ENCODE peak calls at places on chromosomes 3 and 15, in ten cellular contexts. V, J, N, H, R, U, X, M, O and D are unnamed samples.

GRCh38 chr15:64681424-64682024 is 93.9 kb downstream of the RBPMS2 start:
- DNase-seq in N (peak), U (peak), X (peak), R (peak), H (peak), M (peak), J (peak), V (peak), O (peak), D (peak)

GRCh38 chr3:87052499-87053260 is 61.7 kb upstream of the VGLL3 start:
- DNase-seq in X (no peak), N (no peak), H (no peak), U (no peak), M (no peak), J (no peak), V (no peak), R (no peak), O (no peak), D (no peak)

GRCh38 chr3:170695486-170696069 is 109.7 kb upstream of the SLC7A14 start:
- DNase-seq in O (no peak), N (peak), M (no peak), V (no peak), J (no peak), U (no peak), X (no peak), R (no peak), H (no peak), D (no peak)

GRCh38 chr3:191492601-191493000 is 31.6 kb downstream of the PYDC2 start:
- DNase-seq in J (no peak), M (no peak), N (no peak), H (peak), U (peak), O (no peak), V (no peak), X (no peak), R (no peak), D (no peak)

GRCh38 chr3:112373476-112373875 is 40.5 kb downstream of the CD200 start:
- DNase-seq in O (no peak), V (no peak), U (no peak), M (no peak), J (no peak), X (no peak), N (no peak), H (no peak), R (no peak), D (no peak)

GRCh38 chr3:126530171-126531050 is 6.5 kb downstream of the CHST13 start:
- DNase-seq in V (no peak), N (no peak), H (no peak), R (no peak), J (no peak), O (peak), X (no peak), M (no peak), U (no peak), D (no peak)

GRCh38 chr3:126498936-126499335 is 18.6 kb downstream of the UROC1 start:
- DNase-seq in R (no peak), H (no peak), N (no peak), O (no peak), X (no peak), V (no peak), J (no peak), U (no peak), M (no peak), D (no peak)

GRCh38 chr15:52118969-52119749 is 6.6 kb upstream of the BCL2L10 start:
- DNase-seq in N (no peak), J (no peak), H (no peak), O (no peak), M (no peak), X (no peak), U (no peak), R (no peak), V (no peak), D (no peak)

GRCh38 chr3:168511428-168512014 is 415.8 kb upstream of the GOLIM4 start:
- DNase-seq in O (peak), U (peak), N (peak), R (no peak), M (no peak), X (peak), V (peak), J (no peak), H (peak), D (peak)

GRCh38 chr15:101143321-101143720 is 108.5 kb downstream of the CHSY1 start:
- DNase-seq in U (no peak), H (no peak), N (no peak), V (no peak), R (no peak), O (no peak), M (no peak), J (no peak), X (no peak), D (no peak)

GRCh38 chr3:98914210-98915080 is 12.9 kb upstream of the DCBLD2 start:
- DNase-seq in M (no peak), H (peak), N (peak), X (peak), U (no peak), V (no peak), O (no peak), J (no peak), R (no peak), D (peak)

GRCh38 chr3:127420825-127421224 is 133.0 kb upstream of the PRR20G start:
- DNase-seq in J (peak), H (no peak), O (no peak), V (no peak), M (no peak), N (no peak), X (no peak), R (no peak), U (no peak), D (no peak)

GRCh38 chr3:188854395-188855149 is 317.2 kb upstream of the TPRG1 start:
- DNase-seq in N (peak), O (peak), J (no peak), X (peak), V (no peak), U (peak), H (peak), R (no peak), M (no peak), D (no peak)

GRCh38 chr3:15221574-15222217 is 15.7 kb downstream of the CAPN7 start:
- DNase-seq in O (no peak), H (no peak), N (no peak), M (no peak), V (no peak), R (no peak), U (no peak), J (no peak), X (no peak), D (no peak)

GRCh38 chr3:108469126-108469525 is 41.3 kb downstream of the MYH15 start:
- DNase-seq in X (no peak), U (no peak), N (no peak), R (no peak), J (no peak), H (no peak), O (no peak), M (no peak), V (no peak), D (no peak)

GRCh38 chr3:132723551-132723950 is 1.3 kb upstream of the NPHP3 start:
- DNase-seq in O (no peak), V (no peak), U (peak), R (no peak), M (no peak), X (no peak), H (peak), J (no peak), N (no peak), D (no peak)

GRCh38 chr3:9820944-9821343 is 10.9 kb downstream of the TTLL3 start:
- DNase-seq in J (no peak), V (peak), R (no peak), X (peak), O (peak), H (no peak), N (peak), U (peak), M (no peak), D (no peak)

GRCh38 chr3:53229606-53230005 is 26.2 kb downstream of the TKT start:
- DNase-seq in M (no peak), R (no peak), X (no peak), J (no peak), N (no peak), U (no peak), H (no peak), O (no peak), V (no peak), D (no peak)

GRCh38 chr3:139388961-139389551 is 391 bp downstream of the COPB2 start:
- DNase-seq in M (no peak), U (peak), H (no peak), J (no peak), V (no peak), R (no peak), N (no peak), X (no peak), O (no peak), D (no peak)

GRCh38 chr3:29408676-29409075 is 127.8 kb downstream of the RBMS3 start:
- DNase-seq in V (no peak), O (no peak), R (no peak), H (no peak), N (no peak), U (peak), M (no peak), J (no peak), X (no peak), D (no peak)

GRCh38 chr3:186321746-186322145 is 40.3 kb downstream of the DGKG start:
- DNase-seq in O (no peak), X (no peak), R (no peak), J (no peak), N (no peak), H (no peak), V (no peak), U (no peak), M (no peak), D (no peak)

GRCh38 chr3:37700849-37701248 is 160.8 kb upstream of the CTDSPL start:
- DNase-seq in V (no peak), R (no peak), M (no peak), O (no peak), U (no peak), J (no peak), X (no peak), N (no peak), H (no peak), D (no peak)

GRCh38 chr3:411183-411681 is 214.7 kb downstream of the CHL1 start:
- DNase-seq in R (no peak), X (no peak), N (no peak), O (no peak), V (no peak), M (no peak), H (no peak), J (no peak), U (no peak), D (no peak)

GRCh38 chr3:197558000-197558399 is 2.2 kb upstream of the BDH1 start:
- DNase-seq in J (no peak), H (no peak), R (no peak), O (no peak), N (no peak), V (no peak), U (no peak), X (no peak), M (no peak), D (no peak)

GRCh38 chr3:86990734-86991481 is at the start of gene VGLL3:
- DNase-seq in M (no peak), X (peak), R (peak), V (no peak), J (peak), H (peak), U (peak), N (peak), O (no peak), D (no peak)

GRCh38 chr3:153290278-153291015 is 128.4 kb downstream of the RAP2B start:
- DNase-seq in V (peak), U (peak), O (peak), H (no peak), M (no peak), J (no peak), X (no peak), R (no peak), N (peak), D (no peak)

GRCh38 chr15:97576916-97577645 is 383.4 kb upstream of the ARRDC4 start:
- DNase-seq in O (no peak), V (no peak), R (no peak), M (no peak), H (no peak), N (no peak), U (no peak), J (no peak), X (no peak), D (no peak)

GRCh38 chr3:127479449-127479848 is 111.1 kb downstream of the TPRA1 start:
- DNase-seq in H (no peak), X (no peak), R (peak), J (no peak), M (peak), O (peak), U (no peak), N (no peak), V (no peak), D (no peak)

GRCh38 chr3:51434110-51434509 is 43.0 kb downstream of the RBM15B start:
- DNase-seq in M (no peak), U (no peak), X (no peak), H (no peak), V (no peak), O (no peak), R (no peak), J (no peak), N (no peak), D (no peak)